ENCODE peak calls at places on chromosomes 1 and 21, in five cellular contexts. K is thyroid gland, O is hepatocyte, Y is MM.1S, S is GM23338. A is an unnamed sample.

GRCh38 chr1:47713333-47713953 is 275.6 kb downstream of the FOXD2 start:
- DNase-seq in K (no peak), O (no peak), Y (no peak), S (no peak), A (no peak)

GRCh38 chr21:36893581-36893980 is 72.9 kb downstream of the HLCS start:
- DNase-seq in K (no peak), O (no peak), Y (no peak), S (no peak), A (no peak)

GRCh38 chr21:32653326-32653901 is 41.2 kb upstream of the CFAP298 start:
- DNase-seq in K (no peak), O (peak; percentile 43), Y (peak; percentile 56), S (peak; percentile 67), A (peak; percentile 44)

GRCh38 chr1:98903261-98903660 is 101.4 kb downstream of the PLPPR5 start:
- DNase-seq in K (no peak), O (no peak), Y (no peak), S (no peak), A (peak; percentile 92)

GRCh38 chr1:55474168-55474786 is 259.1 kb upstream of the USP24 start:
- DNase-seq in K (no peak), O (no peak), Y (no peak), S (no peak), A (peak; percentile 36)

GRCh38 chr21:42652527-42653491 is 612 bp upstream of the PDE9A start:
- DNase-seq in K (peak; percentile 94), O (peak; percentile 83), Y (no peak), S (peak; percentile 68), A (peak; percentile 29)

GRCh38 chr1:234732671-234733390 is 122.9 kb upstream of the IRF2BP2 start:
- DNase-seq in K (no peak), O (no peak), Y (no peak), S (no peak), A (no peak)

GRCh38 chr21:15221799-15222386 is 157.1 kb upstream of the NRIP1 start:
- DNase-seq in K (no peak), O (peak; percentile 48), Y (no peak), S (peak; percentile 82), A (peak; percentile 68)

GRCh38 chr21:28712396-28712795 is 280.3 kb downstream of the LTN1 start:
- DNase-seq in K (no peak), O (no peak), Y (no peak), S (no peak), A (no peak)

GRCh38 chr1:161816201-161816600 is 50.1 kb downstream of the ATF6 start:
- DNase-seq in K (no peak), O (no peak), Y (peak; percentile 62), S (no peak), A (peak; percentile 90)

GRCh38 chr1:52436817-52437216 is 32.4 kb downstream of the PRPF38A start:
- DNase-seq in K (no peak), O (no peak), Y (no peak), S (peak; percentile 28), A (no peak)

GRCh38 chr1:38134294-38134755 is 87.7 kb upstream of the POU3F1 start:
- DNase-seq in K (no peak), O (no peak), Y (no peak), S (peak; percentile 72), A (no peak)

GRCh38 chr1:10776206-10776905 is 20.1 kb downstream of the CASZ1 start:
- DNase-seq in K (no peak), O (no peak), Y (no peak), S (no peak), A (no peak)

GRCh38 chr1:83735525-83735924 is 263.4 kb downstream of the TTLL7 start:
- DNase-seq in K (peak; percentile 49), O (no peak), Y (no peak), S (no peak), A (no peak)

GRCh38 chr1:162297208-162297607 is 79.4 kb downstream of the SPATA46 start:
- DNase-seq in K (no peak), O (no peak), Y (peak; percentile 68), S (no peak), A (no peak)

GRCh38 chr1:115448282-115449044 is 110.4 kb upstream of the NGF start:
- DNase-seq in K (no peak), O (no peak), Y (no peak), S (no peak), A (no peak)

GRCh38 chr1:205729945-205730610 is 19.9 kb downstream of the NUCKS1 start:
- DNase-seq in K (no peak), O (no peak), Y (no peak), S (no peak), A (peak; percentile 47)

GRCh38 chr1:183995322-183996035 is 42.0 kb downstream of the COLGALT2 start:
- DNase-seq in K (peak; percentile 80), O (no peak), Y (no peak), S (peak; percentile 75), A (peak; percentile 32)

GRCh38 chr1:84688461-84689061 is 1.7 kb downstream of the SSX2IP start:
- DNase-seq in K (no peak), O (no peak), Y (no peak), S (no peak), A (no peak)

GRCh38 chr1:80656628-80657019 is 1144.1 kb upstream of the ADGRL2 start:
- DNase-seq in K (no peak), O (peak; percentile 47), Y (no peak), S (no peak), A (peak; percentile 2)

GRCh38 chr1:116806245-116806644 is 52.0 kb downstream of the CD2 start:
- DNase-seq in K (no peak), O (no peak), Y (peak; percentile 69), S (no peak), A (no peak)

GRCh38 chr1:36285450-36286101 is 20.6 kb upstream of the SH3D21 start:
- DNase-seq in K (peak; percentile 69), O (peak; percentile 90), Y (peak; percentile 87), S (peak; percentile 93), A (peak; percentile 96)

GRCh38 chr1:39001516-39002389 is 10.7 kb downstream of the AKIRIN1 start:
- DNase-seq in K (no peak), O (no peak), Y (no peak), S (peak; percentile 76), A (no peak)

GRCh38 chr1:38190978-38191377 is 144.4 kb upstream of the POU3F1 start:
- DNase-seq in K (no peak), O (no peak), Y (no peak), S (no peak), A (no peak)

GRCh38 chr1:174964261-174964984 is 35.3 kb upstream of the CACYBP start:
- DNase-seq in K (no peak), O (peak; percentile 31), Y (peak; percentile 34), S (no peak), A (peak; percentile 56)

GRCh38 chr1:165290143-165290542 is 66.4 kb downstream of the LMX1A start:
- DNase-seq in K (no peak), O (no peak), Y (no peak), S (peak; percentile 42), A (peak; percentile 11)

GRCh38 chr1:155250246-155250632 is 5.0 kb downstream of the ENTREP3 start:
- DNase-seq in K (no peak), O (no peak), Y (no peak), S (peak; percentile 36), A (no peak)

GRCh38 chr21:45372732-45373355 is 32.1 kb upstream of the COL18A1 start:
- DNase-seq in K (no peak), O (no peak), Y (no peak), S (no peak), A (no peak)

GRCh38 chr1:97379387-97380075 is 541.3 kb downstream of the DPYD start:
- DNase-seq in K (no peak), O (no peak), Y (no peak), S (no peak), A (peak; percentile 88)

GRCh38 chr1:24963099-24963872 is 33.2 kb upstream of the RUNX3 start:
- DNase-seq in K (no peak), O (no peak), Y (no peak), S (no peak), A (no peak)
- TF ChIP-seq CTCF in K (no peak), O (no peak), Y (no peak), S (no peak), A (no peak)

DNA sequence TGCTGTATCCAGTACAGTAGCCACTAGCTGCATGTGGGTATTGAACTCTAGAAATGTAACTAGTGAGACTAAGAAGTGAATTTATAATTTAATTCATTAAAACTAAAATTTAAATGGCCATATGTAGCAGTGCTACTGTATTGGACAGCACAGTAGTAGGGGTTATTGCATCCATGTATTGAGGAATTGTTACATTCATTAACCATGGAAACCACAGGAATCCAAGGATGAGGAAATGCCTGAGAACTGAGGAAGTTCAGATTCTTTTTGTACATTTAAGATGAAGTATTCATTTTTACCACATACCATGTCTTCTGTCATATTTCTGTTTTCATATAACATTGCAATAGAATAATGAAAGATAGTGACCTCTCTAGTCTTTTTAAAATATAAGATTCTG is 2.6 kb downstream of the MTF2 start:
- DNase-seq in K (no peak), O (no peak), Y (no peak), S (no peak), A (peak; percentile 91)
- H3K4me3 ChIP-seq in K (no peak overlapping the region), O (peak overlapping the region; percentile 79), Y (peak overlapping the region; percentile 83), S (peak overlapping the region; percentile 86), A (peak overlapping the region; percentile 8)

GRCh38 chr1:230148768-230149469 is 81.9 kb downstream of the GALNT2 start:
- DNase-seq in K (no peak), O (no peak), Y (no peak), S (no peak), A (no peak)

GRCh38 chr1:230147253-230148193 is 80.5 kb downstream of the GALNT2 start:
- DNase-seq in K (peak; percentile 57), O (no peak), Y (no peak), S (no peak), A (peak; percentile 54)

GRCh38 chr1:230151924-230152468 is 85.0 kb downstream of the GALNT2 start:
- DNase-seq in K (no peak), O (no peak), Y (no peak), S (no peak), A (no peak)

GRCh38 chr1:230148194-230148581 is 81.2 kb downstream of the GALNT2 start:
- DNase-seq in K (no peak), O (no peak), Y (peak; percentile 31), S (no peak), A (no peak)

GRCh38 chr1:230149751-230150584 is 82.9 kb downstream of the GALNT2 start:
- DNase-seq in K (no peak), O (no peak), Y (peak; percentile 61), S (no peak), A (peak; percentile 65)
- TF ChIP-seq CTCF in K (no peak), O (no peak), Y (peak; percentile 27), S (no peak), A (no peak)

GRCh38 chr1:110196917-110197782 is 13.0 kb upstream of the KCNC4 start:
- DNase-seq in K (no peak), O (peak; percentile 76), Y (peak; percentile 46), S (peak; percentile 70), A (peak; percentile 65)

GRCh38 chr1:110197905-110198629 is 12.0 kb upstream of the KCNC4 start:
- DNase-seq in K (no peak), O (no peak), Y (no peak), S (no peak), A (no peak)

GRCh38 chr1:110192541-110192940 is 17.6 kb upstream of the KCNC4 start:
- DNase-seq in K (no peak), O (no peak), Y (no peak), S (no peak), A (no peak)

GRCh38 chr1:110198746-110199145 is 11.4 kb upstream of the KCNC4 start:
- DNase-seq in K (no peak), O (no peak), Y (no peak), S (no peak), A (no peak)

DNA sequence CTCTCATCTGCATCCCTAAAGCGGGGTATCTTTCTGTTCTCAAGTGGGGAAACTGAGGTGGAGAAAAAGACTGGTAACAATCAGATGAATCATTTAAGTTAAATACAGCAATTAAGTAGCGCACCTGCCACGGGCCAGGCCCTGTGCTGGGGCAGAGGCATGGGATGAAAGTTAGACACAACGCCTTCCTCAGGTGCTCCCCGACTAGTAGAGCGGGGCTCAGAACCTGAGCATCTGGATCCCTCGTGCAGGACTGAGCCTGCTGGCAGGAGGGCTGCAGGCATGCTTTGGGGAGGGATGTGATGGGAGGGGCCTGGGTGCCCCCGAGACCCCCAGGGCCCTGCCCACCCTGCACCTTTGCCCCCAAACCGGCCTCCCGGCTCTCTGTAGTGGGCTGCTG is 14.9 kb upstream of the KCNC4 start:
- DNase-seq in K (no peak), O (no peak), Y (no peak), S (no peak), A (no peak)
- H3K4me3 ChIP-seq in K (no peak overlapping the region), O (no peak overlapping the region), Y (no peak overlapping the region), S (no peak overlapping the region), A (no peak overlapping the region)

A was measured in choroid plexus epithelial cell.